ENCODE peak calls at places on chromosome 12, in four cellular contexts. G is sigmoid colon, F is psoas muscle, M is aorta. B is an unnamed sample.

GRCh38 chr12:50006754-50007442 is 18.4 kb downstream of the RACGAP1 start:
- DNase-seq in G (no peak), F (no peak), M (no peak), B (no peak)

GRCh38 chr12:122963928-122964240 is 2.4 kb downstream of the ABCB9 start:
- DNase-seq in G (no peak), F (no peak), M (no peak), B (no peak)

GRCh38 chr12:124837249-124837897 is 26.3 kb downstream of the SCARB1 start:
- DNase-seq in G (no peak), F (no peak), M (no peak), B (no peak)

GRCh38 chr12:57133916-57134315 is 5.6 kb downstream of the LRP1 start:
- DNase-seq in G (peak; percentile 74), F (no peak), M (peak; percentile 66), B (peak; percentile 42)

GRCh38 chr12:93946542-93947150 is 201.7 kb upstream of the PLXNC1 start:
- DNase-seq in G (no peak), F (no peak), M (no peak), B (no peak)

GRCh38 chr12:41190360-41190759 is 2.2 kb downstream of the PDZRN4 start:
- DNase-seq in G (peak; percentile 67), F (no peak), M (no peak), B (no peak)

GRCh38 chr12:55057466-55057865 is 37.7 kb downstream of the NEUROD4 start:
- DNase-seq in G (no peak), F (no peak), M (no peak), B (no peak)

GRCh38 chr12:5376591-5377207 is 55.2 kb upstream of the NTF3 start:
- DNase-seq in G (no peak), F (no peak), M (no peak), B (no peak)

GRCh38 chr12:14193623-14194022 is 171.9 kb upstream of the ATF7IP start:
- DNase-seq in G (no peak), F (no peak), M (no peak), B (no peak)

GRCh38 chr12:52189376-52190174 is 2.2 kb downstream of the KRT80 start:
- DNase-seq in G (no peak), F (no peak), M (no peak), B (no peak)

GRCh38 chr12:85825751-85826150 is 10.5 kb downstream of the RASSF9 start:
- DNase-seq in G (no peak), F (no peak), M (no peak), B (no peak)

GRCh38 chr12:71731439-71732356 is 23.0 kb upstream of the RAB21 start:
- DNase-seq in G (no peak), F (no peak), M (no peak), B (no peak)

GRCh38 chr12:54214553-54215374 is 26.0 kb upstream of the SMUG1 start:
- DNase-seq in G (peak; percentile 88), F (peak; percentile 95), M (peak; percentile 93), B (peak; percentile 97)

GRCh38 chr12:5305425-5305824 is 126.5 kb upstream of the NTF3 start:
- DNase-seq in G (no peak), F (no peak), M (peak; percentile 53), B (peak; percentile 71)

GRCh38 chr12:613996-614726 is 49.1 kb downstream of the NINJ2 start:
- DNase-seq in G (no peak), F (no peak), M (peak; percentile 65), B (no peak)

GRCh38 chr12:47940773-47941474 is 22.5 kb upstream of the TMEM106C start:
- DNase-seq in G (no peak), F (no peak), M (no peak), B (no peak)

GRCh38 chr12:79782197-79782890 is 91.6 kb upstream of the PAWR start:
- DNase-seq in G (no peak), F (no peak), M (no peak), B (no peak)

GRCh38 chr12:40693503-40693863 is 1.2 kb downstream of the CNTN1 start:
- DNase-seq in G (peak; percentile 65), F (peak; percentile 47), M (peak; percentile 33), B (no peak)

GRCh38 chr12:77122236-77122635 is 56.9 kb upstream of the E2F7 start:
- DNase-seq in G (no peak), F (no peak), M (no peak), B (no peak)

GRCh38 chr12:129049917-129050316 is 196.6 kb downstream of the GLT1D1 start:
- DNase-seq in G (no peak), F (no peak), M (no peak), B (no peak)

GRCh38 chr12:82652071-82652470 is 34.6 kb upstream of the TMTC2 start:
- DNase-seq in G (no peak), F (no peak), M (no peak), B (no peak)
- H3K4me3 ChIP-seq in G (no peak overlapping the region), F (no peak overlapping the region), M (no peak overlapping the region), B (no peak overlapping the region)

GRCh38 chr12:104216461-104217058 is 981 bp downstream of the TXNRD1 start:
- DNase-seq in G (no peak), F (no peak), M (no peak), B (no peak)
- H3K4me3 ChIP-seq in G (peak overlapping the region; percentile 63), F (peak overlapping the region; percentile 77), M (no peak overlapping the region), B (peak overlapping the region; percentile 56)

GRCh38 chr12:132886529-132887477 is 602 bp downstream of the CHFR start:
- DNase-seq in G (peak; percentile 70), F (no peak), M (peak; percentile 56), B (no peak)

GRCh38 chr12:132887513-132888341 is at the start of gene CHFR:
- DNase-seq in G (peak; percentile 99), F (peak; percentile 98), M (peak; percentile 99), B (peak; percentile 100)

GRCh38 chr12:132888852-132889251 is 1.4 kb upstream of the CHFR start:
- DNase-seq in G (no peak), F (no peak), M (no peak), B (no peak)
- H3K4me3 ChIP-seq in G (no peak overlapping the region), F (peak overlapping the region; percentile 89), M (no peak overlapping the region), B (no peak overlapping the region)

DNA sequence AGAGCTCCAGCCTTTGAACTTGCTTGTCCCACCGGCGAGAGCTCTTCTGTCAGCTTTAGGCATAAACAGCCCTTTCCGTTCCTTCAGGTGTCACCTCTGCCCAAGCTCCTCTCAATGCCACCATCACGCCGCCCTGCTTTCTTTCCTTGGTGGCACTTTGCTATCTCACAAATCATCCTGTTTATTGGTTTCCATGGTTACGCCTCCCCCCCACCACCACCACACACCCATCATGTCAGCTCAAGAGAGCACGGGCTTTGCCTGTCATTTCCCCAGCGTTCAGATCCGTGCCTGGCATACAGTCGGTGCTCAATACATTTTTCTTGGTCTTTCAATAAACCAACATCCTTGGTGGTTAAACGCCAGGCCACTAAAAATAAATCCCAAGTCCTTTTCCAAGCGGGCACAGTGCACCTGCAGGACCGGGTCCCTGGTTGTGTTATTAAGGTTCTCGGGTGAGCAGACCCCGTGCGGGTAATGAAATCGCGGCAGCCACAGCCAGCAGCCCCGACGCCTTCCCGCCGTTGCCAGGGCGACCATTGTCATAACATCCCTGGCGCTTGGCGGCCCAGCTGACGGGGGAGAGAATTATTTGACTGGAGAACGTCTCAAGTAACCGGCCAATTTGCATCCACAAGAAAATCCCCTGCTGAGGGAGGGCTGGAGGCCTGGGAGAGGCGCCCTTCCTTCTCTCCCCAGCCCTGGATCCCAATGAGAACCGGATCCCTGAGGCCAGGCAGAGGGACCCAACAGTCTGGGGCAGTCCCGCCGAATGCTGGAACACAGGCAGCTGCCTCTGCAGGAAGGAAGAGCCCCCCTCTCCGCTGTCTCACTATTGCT is 92.9 kb downstream of the KSR2 start:
- DNase-seq in G (no peak), F (no peak), M (peak; percentile 53), B (no peak)
- H3K4me3 ChIP-seq in G (no peak overlapping the region), F (no peak overlapping the region), M (no peak overlapping the region), B (no peak overlapping the region)

GRCh38 chr12:97465012-97465345 is 2.4 kb downstream of the RMST start:
- DNase-seq in G (no peak), F (no peak), M (no peak), B (no peak)

GRCh38 chr12:97464241-97465011 is 1.8 kb downstream of the RMST start:
- DNase-seq in G (no peak), F (no peak), M (no peak), B (no peak)
- H3K4me3 ChIP-seq in G (no peak overlapping the region), F (peak overlapping the region; percentile 2), M (no peak overlapping the region), B (no peak overlapping the region)

GRCh38 chr12:26831959-26832816 is 806 bp downstream of the ITPR2 start:
- DNase-seq in G (peak; percentile 88), F (peak; percentile 77), M (peak; percentile 73), B (peak; percentile 94)
- H3K4me3 ChIP-seq in G (peak overlapping the region; percentile 75), F (peak overlapping the region; percentile 86), M (peak overlapping the region; percentile 65), B (peak overlapping the region; percentile 97)

DNA sequence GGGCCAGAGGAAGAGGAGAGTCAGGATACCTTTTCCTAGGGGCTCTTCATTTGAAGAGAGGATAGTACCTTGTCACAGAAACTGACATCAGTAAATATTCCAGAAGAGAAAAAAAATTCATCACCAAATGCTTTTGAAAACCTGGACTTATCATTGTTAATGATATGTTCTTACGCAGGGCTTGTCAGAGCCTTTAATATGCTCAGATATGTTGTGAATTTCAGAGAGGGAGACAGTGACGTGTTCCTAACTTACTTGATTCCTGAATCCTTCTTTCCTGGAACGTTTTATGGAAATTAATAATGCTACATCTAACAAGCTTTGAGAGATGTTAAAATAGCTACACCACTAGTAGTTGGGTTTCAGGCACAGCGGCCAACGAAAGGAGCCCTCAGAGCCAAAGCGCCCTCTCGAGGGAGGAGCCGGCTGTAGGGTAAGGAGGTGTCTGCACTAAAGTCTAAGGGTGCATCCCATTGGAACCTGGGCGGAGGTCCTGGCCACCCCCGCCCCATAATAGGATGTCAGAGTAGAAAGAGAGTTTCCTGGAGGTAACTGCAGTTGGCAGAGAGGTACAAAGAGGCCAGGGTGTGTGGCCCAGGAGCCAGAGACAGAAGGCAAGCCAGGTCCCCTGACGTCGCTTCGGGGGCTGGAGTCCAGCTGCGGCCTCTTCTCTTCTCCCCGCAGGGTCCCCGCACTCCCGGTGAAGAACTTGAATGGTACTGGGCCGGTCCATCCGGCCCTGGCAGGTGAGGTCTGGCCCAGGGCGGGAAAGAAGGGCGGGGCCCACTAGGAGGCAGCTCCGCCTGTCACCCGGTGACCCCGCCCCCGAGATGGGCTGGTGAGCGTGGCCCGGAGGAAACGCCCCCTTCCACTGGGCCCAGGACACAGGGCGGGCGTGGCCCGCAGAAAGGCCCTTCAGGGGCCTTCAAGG is 36.2 kb downstream of the DTX1 start:
- DNase-seq in G (no peak), F (peak; percentile 65), M (peak; percentile 59), B (peak; percentile 90)
- H3K4me3 ChIP-seq in G (no peak overlapping the region), F (no peak overlapping the region), M (no peak overlapping the region), B (no peak overlapping the region)

GRCh38 chr12:107736914-107737313 is 24.0 kb downstream of the PRDM4 start:
- DNase-seq in G (no peak), F (no peak), M (no peak), B (peak; percentile 83)
- H3K4me3 ChIP-seq in G (no peak overlapping the region), F (no peak overlapping the region), M (no peak overlapping the region), B (no peak overlapping the region)

GRCh38 chr12:7835766-7836165 is 36.9 kb downstream of the SLC2A14 start:
- DNase-seq in G (no peak), F (no peak), M (no peak), B (no peak)
- H3K4me3 ChIP-seq in G (no peak overlapping the region), F (no peak overlapping the region), M (no peak overlapping the region), B (no peak overlapping the region)

DNA sequence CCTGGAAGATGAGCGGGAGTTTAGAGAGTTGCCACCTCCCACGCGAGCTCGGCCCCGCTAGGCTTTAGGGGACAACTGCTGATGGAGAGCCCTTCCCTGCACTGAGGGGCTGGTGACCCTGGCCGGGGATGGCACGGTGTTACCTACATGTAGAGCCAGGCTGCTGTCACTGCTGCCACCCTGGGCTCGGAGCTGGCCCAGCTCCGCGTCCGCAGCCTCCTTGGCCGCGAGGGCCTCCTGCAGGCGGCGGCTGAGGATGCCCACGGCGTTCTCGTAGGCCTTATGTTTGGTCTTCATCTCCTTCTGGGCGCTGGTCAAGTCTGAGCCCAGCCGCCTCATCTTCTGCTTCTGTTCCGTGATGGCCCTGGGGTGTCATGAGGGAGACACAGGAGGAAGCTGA is 24.6 kb upstream of the ANKLE2 start:
- DNase-seq in G (no peak), F (no peak), M (no peak), B (no peak)
- H3K4me3 ChIP-seq in G (no peak overlapping the region), F (no peak overlapping the region), M (no peak overlapping the region), B (no peak overlapping the region)